ENCODE peak calls at places on chromosomes 6 and 20, in nine cellular contexts. P, I, N, E, L, O, T, D and V are unnamed samples.

GRCh38 chr6:6696867-6697531 is 108.5 kb downstream of the LY86 start:
- DNase-seq in P (peak), I (peak), N (no peak), E (no peak), L (peak), O (peak), T (peak), D (peak), V (peak)

GRCh38 chr6:43951756-43952675 is 175.2 kb downstream of the MRPL14 start:
- DNase-seq in P (no peak), I (no peak), N (peak), E (no peak), L (peak), O (no peak), T (no peak), D (no peak), V (no peak)

GRCh38 chr6:169093121-169093723 is 160.4 kb downstream of the THBS2 start:
- DNase-seq in P (no peak), I (no peak), N (no peak), E (no peak), L (no peak), O (no peak), T (no peak), D (no peak), V (no peak)

GRCh38 chr6:18047406-18047805 is 60.0 kb upstream of the KIF13A start:
- DNase-seq in P (peak), I (no peak), N (no peak), E (no peak), L (no peak), O (no peak), T (peak), D (peak), V (no peak)

GRCh38 chr20:57476073-57476526 is 48.8 kb downstream of the CTCFL start:
- DNase-seq in P (no peak), I (no peak), N (no peak), E (peak), L (peak), O (no peak), T (no peak), D (no peak), V (no peak)

GRCh38 chr20:46784450-46785127 is 75.1 kb downstream of the SLC2A10 start:
- DNase-seq in P (peak), I (no peak), N (no peak), E (no peak), L (no peak), O (no peak), T (peak), D (peak), V (peak)

GRCh38 chr6:166387642-166388325 is 5.0 kb upstream of the MPC1 start:
- DNase-seq in P (no peak), I (no peak), N (no peak), E (no peak), L (no peak), O (no peak), T (no peak), D (no peak), V (no peak)

GRCh38 chr6:31272856-31273626 is 1.1 kb upstream of the HLA-C start:
- DNase-seq in P (no peak), I (no peak), N (no peak), E (no peak), L (no peak), O (peak), T (no peak), D (no peak), V (no peak)

GRCh38 chr6:165850434-165851019 is 187.5 kb upstream of the PDE10A start:
- DNase-seq in P (peak), I (peak), N (peak), E (no peak), L (peak), O (peak), T (peak), D (peak), V (peak)

GRCh38 chr6:138161434-138162103 is at the start of gene ARFGEF3:
- DNase-seq in P (no peak), I (peak), N (peak), E (no peak), L (no peak), O (peak), T (peak), D (no peak), V (peak)

GRCh38 chr6:26553739-26554668 is 15.8 kb downstream of the HMGN4 start:
- DNase-seq in P (peak), I (peak), N (peak), E (peak), L (peak), O (peak), T (peak), D (peak), V (peak)

GRCh38 chr6:109260126-109260525 is 122.1 kb downstream of the CD164 start:
- DNase-seq in P (no peak), I (no peak), N (no peak), E (no peak), L (no peak), O (no peak), T (peak), D (peak), V (no peak)

GRCh38 chr6:1716845-1717244 is 107.1 kb downstream of the FOXC1 start:
- DNase-seq in P (no peak), I (no peak), N (no peak), E (no peak), L (no peak), O (no peak), T (no peak), D (no peak), V (no peak)

GRCh38 chr20:50690979-50691584 is at the start of gene RIPOR3:
- DNase-seq in P (no peak), I (peak), N (peak), E (no peak), L (no peak), O (peak), T (peak), D (no peak), V (no peak)

GRCh38 chr6:20412674-20413073 is 11.0 kb downstream of the E2F3 start:
- DNase-seq in P (no peak), I (no peak), N (no peak), E (no peak), L (no peak), O (no peak), T (no peak), D (no peak), V (no peak)
- H3K4me3 ChIP-seq in P (no peak), I (no peak), N (no peak), E (no peak), L (no peak), O (no peak), T (no peak), D (no peak), V (no peak)

GRCh38 chr6:162408805-162409535 is 318.6 kb downstream of the PRKN start:
- DNase-seq in P (no peak), I (no peak), N (no peak), E (no peak), L (no peak), O (peak), T (no peak), D (no peak), V (no peak)

GRCh38 chr6:162404926-162405325 is 322.6 kb downstream of the PRKN start:
- DNase-seq in P (no peak), I (no peak), N (no peak), E (no peak), L (no peak), O (no peak), T (no peak), D (peak), V (no peak)

GRCh38 chr6:162409986-162410715 is 317.4 kb downstream of the PRKN start:
- DNase-seq in P (no peak), I (no peak), N (no peak), E (no peak), L (no peak), O (peak), T (no peak), D (no peak), V (no peak)
- H3K27ac ChIP-seq in P (no peak), I (no peak), N (no peak), E (no peak), L (no peak), O (peak), T (no peak), D (no peak), V (no peak)

DNA sequence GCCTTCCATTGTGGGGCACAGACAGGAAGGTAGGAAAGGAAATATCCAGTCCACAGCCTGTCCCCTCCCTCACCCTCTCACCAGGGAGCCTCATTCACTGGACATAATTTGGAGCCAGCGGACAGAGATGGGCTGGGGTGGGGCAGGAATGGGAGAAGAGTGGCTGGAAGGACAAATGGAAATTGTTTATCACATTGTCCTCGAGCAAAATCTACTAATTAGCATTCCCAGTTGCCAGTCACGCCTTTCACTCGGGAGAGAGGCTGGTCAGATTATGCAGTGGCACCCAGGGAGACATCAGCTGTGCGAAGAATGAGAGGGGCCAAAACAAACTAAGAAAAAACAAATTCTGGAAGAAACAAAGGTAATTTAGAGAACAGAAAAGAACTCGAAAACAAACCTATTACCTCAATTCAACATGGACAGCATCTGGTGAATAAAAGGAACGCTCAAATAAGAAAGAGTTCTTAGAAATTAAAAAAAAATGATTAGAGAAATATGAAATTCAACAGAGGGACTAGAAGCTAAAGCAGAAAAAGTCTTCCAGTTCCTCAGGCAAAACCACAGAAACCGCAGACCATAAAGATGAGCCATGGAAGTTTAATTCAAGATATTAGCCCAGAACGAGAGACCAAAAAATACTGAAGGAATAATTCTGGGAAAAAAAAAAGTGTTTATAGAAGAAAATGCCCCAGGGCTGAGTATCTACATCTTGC is 108.5 kb upstream of the RALGAPA2 start:
- DNase-seq in P (no peak), I (no peak), N (no peak), E (no peak), L (peak), O (no peak), T (no peak), D (no peak), V (no peak)
- H3K4me3 ChIP-seq in P (no peak), I (no peak), N (no peak), E (no peak), L (no peak), O (no peak), T (no peak), D (no peak), V (no peak)

DNA sequence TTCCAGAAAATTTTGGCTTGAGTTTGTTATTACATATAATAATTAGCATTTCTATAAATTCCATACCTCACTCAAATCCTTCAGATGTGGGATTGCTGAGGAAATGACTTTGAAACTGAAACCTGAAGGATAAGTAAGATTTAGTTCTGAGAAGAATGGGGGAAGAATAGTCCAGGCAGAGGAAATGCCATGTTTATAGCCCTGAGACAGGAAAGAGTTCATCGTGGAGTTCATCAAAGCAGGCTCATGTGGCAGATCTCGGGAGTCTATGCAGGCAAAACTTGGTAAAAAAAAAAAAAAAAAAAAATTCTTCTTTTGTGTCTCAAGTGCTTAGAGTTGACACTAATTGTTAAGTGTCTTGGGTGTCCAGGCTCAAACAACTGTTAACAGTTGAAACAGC is 53.2 kb upstream of the EIF2S2 start:
- DNase-seq in P (no peak), I (no peak), N (no peak), E (no peak), L (no peak), O (no peak), T (no peak), D (no peak), V (no peak)
- H3K27ac ChIP-seq in P (no peak), I (no peak), N (peak), E (no peak), L (no peak), O (no peak), T (no peak), D (no peak), V (no peak)

DNA sequence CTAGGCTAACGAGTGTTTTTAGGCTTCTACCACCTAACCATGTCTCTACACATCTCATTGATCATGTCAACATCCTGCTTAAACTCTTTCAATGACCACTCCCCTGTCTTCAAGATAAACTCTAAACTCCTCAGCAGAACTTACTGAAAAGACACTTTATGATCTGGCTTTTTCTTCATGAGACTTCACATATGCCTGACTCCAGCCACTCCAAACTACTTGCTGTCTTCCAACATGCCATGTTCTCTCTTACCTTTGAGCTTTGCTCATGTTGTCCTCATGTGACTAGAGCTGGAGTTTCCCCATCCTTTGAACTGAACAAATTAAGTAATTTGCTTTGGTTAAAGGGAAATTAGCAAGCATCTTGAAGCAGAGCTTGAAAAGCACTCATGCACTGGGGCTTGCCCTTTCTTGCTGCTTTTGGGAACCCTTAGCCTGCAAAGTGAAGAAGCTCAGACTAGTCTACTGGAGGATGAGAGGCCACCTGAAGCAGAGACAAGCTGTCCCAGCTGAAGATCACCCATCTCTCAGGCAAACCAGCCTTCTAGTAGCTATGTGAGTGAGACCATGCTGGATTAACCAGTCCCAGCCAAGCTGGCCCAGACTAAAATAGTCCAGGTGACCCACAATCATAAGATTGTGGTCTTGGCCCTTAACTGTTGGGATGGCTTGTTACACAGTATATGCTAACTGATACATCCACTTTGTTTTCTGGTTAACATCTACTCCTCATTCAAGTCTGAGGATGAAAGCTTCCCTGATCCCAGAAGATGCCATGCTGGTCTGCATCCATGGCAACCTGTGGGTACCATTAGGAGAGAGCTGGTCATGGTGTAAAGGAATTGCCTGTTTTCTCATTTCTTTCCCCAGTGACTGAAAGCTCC is 235.8 kb downstream of the GMPR start:
- DNase-seq in P (no peak), I (no peak), N (no peak), E (no peak), L (no peak), O (no peak), T (no peak), D (no peak), V (no peak)
- H3K4me3 ChIP-seq in P (no peak), I (no peak), N (no peak), E (no peak), L (no peak), O (no peak), T (no peak), D (no peak), V (no peak)

GRCh38 chr6:53130891-53131290 is 17.8 kb downstream of the GCM1 start:
- DNase-seq in P (no peak), I (no peak), N (no peak), E (no peak), L (no peak), O (no peak), T (no peak), D (no peak), V (no peak)

GRCh38 chr6:53134601-53135235 is 13.9 kb downstream of the GCM1 start:
- DNase-seq in P (no peak), I (no peak), N (no peak), E (no peak), L (no peak), O (no peak), T (peak), D (no peak), V (no peak)

GRCh38 chr6:53136000-53136609 is 12.5 kb downstream of the GCM1 start:
- DNase-seq in P (no peak), I (no peak), N (no peak), E (no peak), L (no peak), O (no peak), T (no peak), D (no peak), V (no peak)

GRCh38 chr6:53128842-53129241 is 19.8 kb downstream of the GCM1 start:
- DNase-seq in P (no peak), I (no peak), N (no peak), E (no peak), L (no peak), O (no peak), T (no peak), D (no peak), V (no peak)

DNA sequence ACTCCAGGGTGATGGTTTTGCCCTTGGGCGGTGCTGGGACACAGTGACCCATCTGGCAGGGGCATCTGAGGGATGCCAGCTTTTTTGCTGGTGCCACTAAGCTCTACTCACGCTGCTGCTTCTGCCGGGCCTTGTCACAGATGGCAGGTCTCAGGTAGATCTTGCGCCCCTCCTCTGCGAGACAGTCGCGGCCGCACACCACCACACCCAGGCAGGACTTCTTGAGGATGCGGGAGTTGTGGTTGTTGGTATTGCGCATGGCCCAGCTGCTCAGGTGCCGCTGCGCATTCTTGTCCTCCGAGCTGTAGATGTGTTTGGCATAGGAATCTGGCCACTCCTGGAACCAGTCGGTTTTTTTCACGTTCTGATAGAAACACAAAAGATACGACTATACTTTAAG is 14.7 kb downstream of the GCM1 start:
- DNase-seq in P (no peak), I (no peak), N (no peak), E (no peak), L (no peak), O (no peak), T (no peak), D (no peak), V (no peak)
- H3K27ac ChIP-seq in P (no peak), I (no peak), N (no peak), E (no peak), L (no peak), O (no peak), T (no peak), D (no peak), V (no peak)

DNA sequence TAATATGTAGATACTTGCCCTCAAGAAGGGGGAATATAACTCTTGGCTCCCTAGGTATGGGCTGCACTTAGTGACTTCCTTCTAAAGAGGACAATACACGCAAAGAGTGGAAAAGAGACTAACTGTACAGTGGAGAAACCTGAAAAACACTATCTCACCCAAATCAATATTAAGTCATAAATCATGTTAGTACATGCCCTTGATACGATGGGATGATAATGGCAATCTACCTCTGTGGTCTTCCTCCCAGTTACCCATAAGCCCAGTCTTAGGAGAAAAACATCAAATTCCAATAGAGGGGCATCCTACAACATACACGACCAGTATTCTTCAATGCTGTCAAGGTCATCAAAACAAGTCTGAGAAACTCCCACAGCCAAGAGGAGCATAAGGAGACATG is 1.3 kb downstream of the TRIM26 start:
- DNase-seq in P (no peak), I (no peak), N (no peak), E (no peak), L (no peak), O (no peak), T (no peak), D (no peak), V (no peak)
- H3K4me3 ChIP-seq in P (peak), I (peak), N (peak), E (peak), L (no peak), O (peak), T (peak), D (peak), V (peak)

GRCh38 chr6:168037856-168038255 is 40.4 kb downstream of the KIF25 start:
- DNase-seq in P (no peak), I (no peak), N (no peak), E (no peak), L (no peak), O (no peak), T (no peak), D (no peak), V (no peak)

GRCh38 chr6:168035098-168035660 is 37.7 kb downstream of the KIF25 start:
- DNase-seq in P (peak), I (peak), N (peak), E (no peak), L (no peak), O (peak), T (peak), D (peak), V (peak)

GRCh38 chr6:168037242-168037641 is 39.8 kb downstream of the KIF25 start:
- DNase-seq in P (no peak), I (no peak), N (peak), E (no peak), L (no peak), O (no peak), T (no peak), D (no peak), V (no peak)

GRCh38 chr6:168034537-168034936 is 37.1 kb downstream of the KIF25 start:
- DNase-seq in P (no peak), I (no peak), N (no peak), E (no peak), L (no peak), O (no peak), T (no peak), D (no peak), V (peak)

DNA sequence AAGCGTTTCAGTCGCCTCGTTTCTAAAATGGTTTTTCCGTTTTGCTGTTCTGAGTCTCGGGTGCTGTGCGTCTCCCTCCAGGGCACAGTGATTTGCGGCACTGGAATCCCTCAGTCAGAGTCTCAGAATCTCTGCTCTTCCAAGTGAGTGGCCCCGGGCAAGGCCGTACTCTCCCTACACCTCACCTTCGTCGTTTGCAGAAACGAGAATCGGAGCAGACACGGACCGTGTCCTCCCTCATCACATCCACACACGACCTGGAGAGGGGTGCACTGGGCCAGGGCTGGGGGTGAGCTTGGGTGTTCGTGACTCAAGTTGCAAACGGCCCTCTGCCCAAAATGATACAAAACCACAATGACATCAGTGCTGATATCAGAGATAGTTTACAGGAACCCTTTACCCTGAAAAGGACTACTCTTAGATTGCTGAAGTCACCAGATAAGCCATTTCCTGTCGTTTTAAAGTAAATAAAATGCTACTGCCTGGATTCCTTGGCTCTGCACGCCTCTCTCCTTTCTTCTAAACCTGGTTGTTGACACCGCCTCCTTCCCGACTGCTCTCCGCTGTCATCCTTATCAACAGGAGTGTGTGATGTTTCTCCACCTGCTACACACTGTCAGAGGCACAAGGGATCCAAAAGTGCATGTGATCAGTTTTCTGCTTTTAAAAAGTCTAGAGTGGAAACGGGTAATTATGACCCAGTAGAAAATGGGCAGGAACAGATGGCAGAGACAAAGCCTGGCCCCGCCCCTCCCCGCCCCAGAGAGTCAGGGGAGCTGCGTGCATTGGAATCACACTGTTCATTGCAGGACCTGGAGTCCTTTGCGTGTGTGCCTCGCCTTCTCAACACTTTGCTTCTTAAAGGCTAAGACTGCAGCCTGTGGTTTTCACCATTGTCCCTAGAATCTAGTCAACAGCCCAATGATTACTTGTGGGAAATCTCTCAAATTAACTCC is 38.5 kb downstream of the KIF25 start:
- DNase-seq in P (peak), I (no peak), N (peak), E (no peak), L (no peak), O (no peak), T (peak), D (peak), V (no peak)
- H3K27ac ChIP-seq in P (peak), I (no peak), N (peak), E (no peak), L (no peak), O (peak), T (no peak), D (peak), V (peak)